ENCODE peak calls at places on chromosomes 16 and 17, in four cellular contexts. One of them, this sample, is unnamed.

GRCh38 chr17:34827008-34827407 is 134.3 kb downstream of the CCT6B start:
- DNase-seq in HepG2: no peak
- DNase-seq in K562: no peak
- DNase-seq in GM12878: no peak
- DNase-seq in this sample: no peak

GRCh38 chr16:87550510-87550961 is 51.8 kb upstream of the JPH3 start:
- DNase-seq in HepG2: no peak
- DNase-seq in K562: peak
- DNase-seq in GM12878: no peak
- DNase-seq in this sample: peak

GRCh38 chr17:4738136-4739121 is 1.2 kb upstream of the ZMYND15 start:
- DNase-seq in HepG2: no peak
- DNase-seq in K562: no peak
- DNase-seq in GM12878: no peak
- DNase-seq in this sample: no peak

GRCh38 chr17:8117980-8118768 is at the start of gene ALOXE3:
- DNase-seq in HepG2: peak
- DNase-seq in K562: no peak
- DNase-seq in GM12878: no peak
- DNase-seq in this sample: peak

GRCh38 chr16:9275386-9275785 is 183.9 kb downstream of the HAPSTR1 start:
- DNase-seq in HepG2: no peak
- DNase-seq in K562: no peak
- DNase-seq in GM12878: no peak
- DNase-seq in this sample: no peak

GRCh38 chr17:71472809-71473789 is 647.7 kb upstream of the SOX9 start:
- DNase-seq in HepG2: peak
- DNase-seq in K562: peak
- DNase-seq in GM12878: no peak
- DNase-seq in this sample: peak

GRCh38 chr16:30086291-30087140 is 5.2 kb downstream of the TBX6 start:
- DNase-seq in HepG2: no peak
- DNase-seq in K562: no peak
- DNase-seq in GM12878: no peak
- DNase-seq in this sample: no peak

GRCh38 chr16:8632675-8633182 is 11.2 kb downstream of the METTL22 start:
- DNase-seq in HepG2: no peak
- DNase-seq in K562: no peak
- DNase-seq in GM12878: no peak
- DNase-seq in this sample: no peak

GRCh38 chr17:20987511-20987910 is 55.3 kb downstream of the USP22 start:
- DNase-seq in HepG2: no peak
- DNase-seq in K562: no peak
- DNase-seq in GM12878: no peak
- DNase-seq in this sample: no peak

GRCh38 chr16:4096509-4096908 is 19.7 kb downstream of the ADCY9 start:
- DNase-seq in HepG2: no peak
- DNase-seq in K562: no peak
- DNase-seq in GM12878: no peak
- DNase-seq in this sample: no peak

GRCh38 chr17:14581181-14581830 is 280.4 kb downstream of the HS3ST3B1 start:
- DNase-seq in HepG2: no peak
- DNase-seq in K562: no peak
- DNase-seq in GM12878: no peak
- DNase-seq in this sample: no peak
- TF ChIP-seq MYC in HepG2: no peak
- TF ChIP-seq MYC in K562: no peak
- TF ChIP-seq MYC in GM12878: no peak
- TF ChIP-seq MYC in this sample: no peak

GRCh38 chr16:10338426-10338825 is 47.4 kb upstream of the ATF7IP2 start:
- DNase-seq in HepG2: no peak
- DNase-seq in K562: no peak
- DNase-seq in GM12878: no peak
- DNase-seq in this sample: no peak
- TF ChIP-seq RAD21 in HepG2: no peak
- TF ChIP-seq RAD21 in K562: no peak
- TF ChIP-seq RAD21 in GM12878: no peak
- TF ChIP-seq RAD21 in this sample: no peak

GRCh38 chr17:39094607-39095308 is 56.7 kb downstream of the PLXDC1 start:
- DNase-seq in HepG2: no peak
- DNase-seq in K562: no peak
- DNase-seq in GM12878: no peak
- DNase-seq in this sample: no peak
- TF ChIP-seq MYC in HepG2: no peak
- TF ChIP-seq MYC in K562: no peak
- TF ChIP-seq MYC in GM12878: no peak
- TF ChIP-seq MYC in this sample: no peak

DNA sequence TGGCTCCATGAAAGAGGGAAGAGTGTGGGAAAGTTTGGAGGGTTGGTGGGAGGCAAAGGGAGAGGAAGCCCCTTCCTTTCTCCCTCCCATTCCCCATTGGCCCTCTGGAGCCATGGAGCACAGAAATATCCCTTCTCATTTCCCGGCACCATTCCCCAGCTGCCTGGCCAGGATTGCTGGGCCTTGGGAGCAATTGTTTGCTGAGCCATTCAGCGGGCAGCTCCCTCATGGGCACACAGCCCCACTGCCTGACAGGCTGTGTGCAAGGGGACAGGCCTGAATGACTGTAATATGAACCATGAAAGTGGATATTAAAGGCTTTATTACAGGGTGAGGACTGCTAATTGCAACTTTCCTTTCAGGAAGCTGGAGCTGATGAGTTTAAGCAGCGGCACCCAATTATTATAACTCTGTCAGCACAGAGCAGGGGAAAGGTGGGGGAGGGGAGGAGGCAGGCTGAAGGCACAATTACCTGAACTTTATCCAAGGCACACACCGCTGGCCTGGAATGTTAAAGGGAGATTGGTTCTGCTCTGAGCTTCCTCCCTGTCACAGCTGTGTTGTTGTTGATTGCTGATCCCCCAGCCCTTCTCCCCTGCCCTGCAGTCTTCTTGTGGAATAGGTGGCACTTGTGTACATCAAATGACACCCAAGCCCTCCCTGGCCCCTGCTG is 159.8 kb upstream of the SDK2 start:
- DNase-seq in HepG2: no peak
- DNase-seq in K562: no peak
- DNase-seq in GM12878: no peak
- DNase-seq in this sample: no peak
- TF ChIP-seq RAD21 in HepG2: no peak
- TF ChIP-seq RAD21 in K562: no peak
- TF ChIP-seq RAD21 in GM12878: no peak
- TF ChIP-seq RAD21 in this sample: no peak

GRCh38 chr17:47078801-47079200 is 99.7 kb upstream of the RPRML start:
- DNase-seq in HepG2: no peak
- DNase-seq in K562: no peak
- DNase-seq in GM12878: no peak
- DNase-seq in this sample: no peak

GRCh38 chr17:47076171-47076570 is 97.1 kb upstream of the RPRML start:
- DNase-seq in HepG2: no peak
- DNase-seq in K562: no peak
- DNase-seq in GM12878: no peak
- DNase-seq in this sample: no peak

GRCh38 chr17:47072881-47073280 is 93.8 kb upstream of the RPRML start:
- DNase-seq in HepG2: no peak
- DNase-seq in K562: no peak
- DNase-seq in GM12878: no peak
- DNase-seq in this sample: no peak

DNA sequence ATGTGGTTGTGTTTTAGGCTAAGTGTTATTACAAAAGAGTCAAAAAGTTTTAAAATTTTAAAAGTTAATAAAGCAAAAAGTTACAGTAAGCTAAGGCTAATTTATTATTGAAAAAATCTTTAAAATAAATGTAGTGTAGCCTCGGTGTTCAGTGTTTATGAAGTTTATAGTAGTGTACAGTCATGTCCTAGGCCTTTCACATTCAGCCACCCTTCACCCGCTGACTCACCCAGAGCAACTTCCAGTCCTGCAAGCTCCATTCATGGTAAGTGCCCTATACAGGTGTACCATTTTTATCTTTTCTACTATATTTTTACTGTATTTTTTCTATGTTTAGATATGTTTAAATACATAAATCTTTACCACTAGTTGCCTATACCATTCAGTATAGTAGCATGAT is 98.5 kb upstream of the RPRML start:
- DNase-seq in HepG2: no peak
- DNase-seq in K562: no peak
- DNase-seq in GM12878: no peak
- DNase-seq in this sample: no peak
- TF ChIP-seq MYC in HepG2: no peak
- TF ChIP-seq MYC in K562: no peak
- TF ChIP-seq MYC in GM12878: no peak
- TF ChIP-seq MYC in this sample: no peak

DNA sequence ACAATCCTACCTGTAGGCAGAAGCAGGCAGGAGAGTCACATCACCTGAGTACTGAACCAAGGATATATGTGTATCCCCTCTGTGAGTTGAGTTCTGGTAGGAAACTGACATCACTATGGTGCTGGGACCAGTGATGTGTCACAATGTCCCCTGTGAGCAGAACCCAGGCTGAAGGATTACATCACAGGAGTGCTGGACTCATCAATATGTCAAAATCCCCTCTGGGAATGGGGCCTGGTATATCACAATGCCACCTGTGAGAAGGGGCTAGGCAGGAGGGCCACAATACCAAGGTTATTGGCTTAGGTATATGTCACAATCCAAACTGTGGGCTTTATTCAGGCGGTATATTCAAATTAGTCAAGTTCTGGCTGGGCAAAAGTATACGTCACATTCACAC is 2098.3 kb downstream of the TP53TG3F start:
- DNase-seq in HepG2: no peak
- DNase-seq in K562: no peak
- DNase-seq in GM12878: no peak
- DNase-seq in this sample: no peak
- TF ChIP-seq RAD21 in HepG2: no peak
- TF ChIP-seq RAD21 in K562: no peak
- TF ChIP-seq RAD21 in GM12878: no peak
- TF ChIP-seq RAD21 in this sample: no peak

DNA sequence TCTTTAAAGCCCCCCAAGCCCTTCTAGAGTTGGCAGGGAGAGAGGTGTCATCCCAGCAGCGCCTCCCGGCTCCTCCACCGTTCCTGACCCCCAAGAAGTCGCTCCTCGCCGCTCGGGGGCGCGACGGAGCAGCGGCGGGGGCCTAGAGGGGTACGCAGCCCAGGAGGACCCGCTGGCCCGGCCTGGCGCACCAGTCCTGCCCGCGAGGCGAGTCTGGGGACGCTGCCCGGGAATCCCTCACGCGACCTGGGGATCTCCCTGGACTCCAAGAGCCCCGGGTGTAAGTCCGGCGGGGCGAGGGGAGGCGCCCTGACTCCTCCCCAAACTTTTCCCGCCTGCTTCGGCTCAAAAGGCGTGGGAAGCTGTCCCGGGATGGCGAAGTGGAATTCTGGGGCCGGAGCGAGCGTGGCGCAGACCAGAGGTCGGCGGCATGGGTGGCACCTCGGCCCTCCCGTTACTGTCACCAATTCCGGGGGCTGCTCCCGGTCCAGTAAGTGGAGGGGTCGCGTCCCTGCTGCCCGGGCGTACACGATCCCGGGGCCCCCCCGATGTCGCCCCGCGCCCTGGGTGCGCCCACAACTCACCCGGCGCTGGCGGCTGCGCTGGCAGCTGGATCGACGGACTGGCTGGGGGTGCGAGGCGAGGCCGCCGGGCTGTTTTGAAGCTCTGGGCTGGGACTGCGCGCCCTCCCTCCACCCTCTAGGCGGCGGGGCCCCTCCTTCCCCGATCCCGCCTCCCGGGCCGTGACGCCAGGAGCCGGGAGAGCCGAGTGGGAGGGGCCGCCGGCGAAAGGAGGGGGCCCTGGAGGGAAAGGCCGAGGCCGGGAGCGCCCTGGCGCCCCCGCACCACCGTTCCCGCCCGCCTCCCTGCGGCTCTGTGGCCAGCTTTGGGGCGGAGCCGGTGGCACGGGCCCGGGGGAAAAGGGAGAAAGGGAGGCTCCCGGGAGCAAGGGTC is at the start of gene EMP2:
- DNase-seq in HepG2: peak
- DNase-seq in K562: peak
- DNase-seq in GM12878: no peak
- DNase-seq in this sample: peak
- TF ChIP-seq MYC in HepG2: peak
- TF ChIP-seq MYC in K562: no peak
- TF ChIP-seq MYC in GM12878: no peak
- TF ChIP-seq MYC in this sample: no peak

DNA sequence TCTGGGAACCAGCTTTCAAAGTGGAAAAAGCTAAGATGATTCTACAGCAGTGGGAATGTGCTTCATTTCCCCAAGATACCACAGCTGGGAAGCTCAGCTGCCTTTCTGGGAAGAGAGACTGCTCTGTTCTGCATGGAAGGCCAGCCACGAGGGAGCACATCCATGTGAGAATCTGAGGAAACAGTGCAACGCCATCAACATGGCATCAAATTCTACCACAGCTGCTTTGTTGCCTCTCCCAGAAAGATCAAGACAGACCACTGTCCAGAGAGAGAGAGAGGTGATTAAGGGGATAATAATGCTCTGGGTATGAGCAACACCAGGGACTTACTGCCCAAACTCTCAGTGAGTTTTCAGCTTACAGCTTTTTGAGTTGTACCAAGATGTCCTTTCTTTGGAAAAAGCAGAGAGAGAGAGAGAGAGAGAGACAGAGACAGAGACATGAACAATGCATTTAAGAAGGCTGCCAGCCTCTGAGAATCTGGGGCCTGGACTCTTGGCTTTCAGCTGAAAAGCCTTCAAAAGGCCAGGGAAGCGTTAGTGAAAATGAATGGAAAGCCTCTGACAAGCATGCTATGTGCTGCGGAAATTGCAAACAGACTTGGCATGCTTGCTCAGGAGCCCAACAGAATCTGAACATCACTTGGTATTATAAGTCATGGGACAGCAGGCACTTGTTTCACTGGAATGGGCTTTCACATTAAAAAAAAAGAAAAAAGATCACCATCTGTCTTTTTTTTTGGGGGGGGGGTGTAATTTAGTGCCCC is 223.1 kb downstream of the MAP2K6 start:
- DNase-seq in HepG2: no peak
- DNase-seq in K562: no peak
- DNase-seq in GM12878: no peak
- DNase-seq in this sample: no peak
- TF ChIP-seq RAD21 in HepG2: no peak
- TF ChIP-seq RAD21 in K562: no peak
- TF ChIP-seq RAD21 in GM12878: no peak
- TF ChIP-seq RAD21 in this sample: no peak

DNA sequence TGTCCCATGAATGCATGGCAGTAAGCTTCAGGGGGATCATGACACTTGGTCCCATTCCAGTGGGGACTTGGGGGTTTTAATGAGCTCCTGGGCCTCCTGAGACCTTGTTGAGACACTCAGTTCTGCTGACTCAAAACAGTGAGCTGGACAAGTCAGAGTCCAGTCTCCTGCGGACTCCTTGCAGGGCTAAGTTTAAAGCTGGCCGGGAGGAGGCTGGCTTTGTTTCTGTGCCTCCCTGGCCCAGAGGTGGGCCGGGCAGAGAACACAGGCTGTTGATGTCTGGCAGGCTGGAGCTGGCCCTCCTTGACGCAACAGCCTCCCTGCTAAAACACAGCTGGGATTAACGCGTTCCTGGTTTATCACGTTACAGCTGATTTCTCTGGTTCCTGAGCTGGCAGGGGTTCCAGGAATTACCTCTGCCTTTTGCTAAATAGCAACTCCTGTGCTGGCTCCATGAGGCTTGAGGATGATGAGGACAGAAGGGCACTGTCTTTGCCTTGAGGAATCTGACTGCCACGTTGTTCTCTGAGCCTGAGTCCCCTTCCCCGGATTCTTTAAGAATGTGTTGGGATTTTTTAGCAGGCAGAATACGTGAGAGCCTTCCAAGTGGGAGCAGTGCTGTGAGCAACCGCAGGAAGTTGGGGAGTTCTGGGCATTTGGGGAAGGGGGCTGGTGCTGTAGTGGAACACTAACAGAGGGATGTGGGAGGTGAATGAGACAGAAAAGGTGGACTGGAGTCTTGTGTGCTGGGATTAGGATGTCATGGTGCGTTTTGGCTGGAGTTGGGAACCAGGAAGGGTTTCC is 2.0 kb downstream of the GPT2 start:
- DNase-seq in HepG2: no peak
- DNase-seq in K562: no peak
- DNase-seq in GM12878: no peak
- DNase-seq in this sample: no peak
- TF ChIP-seq MYC in HepG2: no peak
- TF ChIP-seq MYC in K562: no peak
- TF ChIP-seq MYC in GM12878: no peak
- TF ChIP-seq MYC in this sample: no peak

This sample was measured in A549.